ENCODE peak calls at places on chromosomes 3 and 15, in ten cellular contexts. T, E, Q, J, L, N, S, I, K and Y are unnamed samples. For H3K36me3, the result is how much of the 10 kb centered on the place peaks cover.

GRCh38 chr15:69648775-69649735 is 196.4 kb downstream of the RPLP1 start:
- DNase-seq in S (no peak), K (no peak), Q (no peak), T (no peak), E (no peak), L (no peak), J (no peak), I (no peak), N (no peak), Y (no peak)

GRCh38 chr3:61562810-61563613 is 1.6 kb downstream of the PTPRG start:
- DNase-seq in J (peak), T (peak), L (peak), S (peak), Q (no peak), E (peak), I (no peak), N (no peak), K (no peak), Y (no peak)

GRCh38 chr3:138336454-138336853 is 6.8 kb upstream of the NME9 start:
- DNase-seq in S (no peak), L (no peak), T (no peak), E (no peak), K (no peak), N (no peak), I (no peak), J (no peak), Q (no peak), Y (no peak)

GRCh38 chr3:1439395-1439794 is 346.6 kb downstream of the CNTN6 start:
- DNase-seq in L (no peak), K (peak), Q (no peak), T (no peak), S (peak), E (peak), I (peak), J (no peak), N (no peak), Y (peak)

GRCh38 chr3:45948881-45949280 is 5.6 kb downstream of the CXCR6 start:
- DNase-seq in T (no peak), Q (no peak), N (no peak), J (no peak), S (no peak), L (no peak), I (no peak), E (no peak), K (no peak), Y (no peak)

GRCh38 chr15:87672309-87672897 is 584.1 kb downstream of the NTRK3 start:
- DNase-seq in N (no peak), J (peak), E (peak), Q (peak), K (no peak), T (no peak), L (no peak), I (no peak), S (peak), Y (peak)

GRCh38 chr3:117103645-117104044 is 394.1 kb downstream of the TUSC7 start:
- DNase-seq in Q (no peak), N (no peak), K (no peak), T (no peak), L (no peak), E (no peak), J (no peak), I (no peak), S (no peak), Y (peak)

GRCh38 chr15:29278436-29279099 is 8.9 kb upstream of the NSMCE3 start:
- DNase-seq in E (no peak), L (no peak), N (no peak), K (no peak), J (peak), I (no peak), T (no peak), Q (no peak), S (no peak), Y (no peak)

GRCh38 chr3:43957553-43957952 is 266.8 kb downstream of the ABHD5 start:
- DNase-seq in N (no peak), L (no peak), T (no peak), K (no peak), Q (no peak), I (no peak), S (no peak), J (no peak), E (no peak), Y (no peak)

GRCh38 chr15:83850015-83850414 is 196.1 kb downstream of the ADAMTSL3 start:
- DNase-seq in T (no peak), I (no peak), E (no peak), N (no peak), J (no peak), K (no peak), L (no peak), S (peak), Q (no peak), Y (no peak)

GRCh38 chr3:194617827-194618226 is 15.4 kb downstream of the TMEM44 start:
- DNase-seq in Q (no peak), T (no peak), E (no peak), L (no peak), N (no peak), J (peak), I (no peak), K (peak), S (no peak), Y (no peak)

GRCh38 chr3:59980576-59980975 is 930.8 kb upstream of the CFAP20DC start:
- DNase-seq in K (no peak), N (no peak), Q (no peak), I (no peak), S (no peak), L (no peak), J (no peak), T (no peak), E (no peak), Y (no peak)

GRCh38 chr15:82044373-82045178 is 1.2 kb downstream of the MEX3B start:
- DNase-seq in E (peak), S (peak), T (peak), Q (peak), K (no peak), L (peak), I (no peak), N (peak), J (peak), Y (no peak)

GRCh38 chr3:81837071-81837593 is 75.7 kb upstream of the GBE1 start:
- DNase-seq in I (no peak), N (no peak), J (no peak), S (no peak), L (no peak), T (no peak), E (no peak), Q (no peak), K (no peak), Y (no peak)
- H3K4me3 ChIP-seq in I (no peak), N (no peak), J (no peak), S (no peak), L (no peak), T (no peak), E (no peak), Q (no peak), K (no peak), Y (no peak)

GRCh38 chr15:66523926-66524325 is 18.8 kb downstream of the ZWILCH start:
- DNase-seq in Q (no peak), I (no peak), E (no peak), L (no peak), J (no peak), T (no peak), N (no peak), K (no peak), S (no peak), Y (no peak)

DNA sequence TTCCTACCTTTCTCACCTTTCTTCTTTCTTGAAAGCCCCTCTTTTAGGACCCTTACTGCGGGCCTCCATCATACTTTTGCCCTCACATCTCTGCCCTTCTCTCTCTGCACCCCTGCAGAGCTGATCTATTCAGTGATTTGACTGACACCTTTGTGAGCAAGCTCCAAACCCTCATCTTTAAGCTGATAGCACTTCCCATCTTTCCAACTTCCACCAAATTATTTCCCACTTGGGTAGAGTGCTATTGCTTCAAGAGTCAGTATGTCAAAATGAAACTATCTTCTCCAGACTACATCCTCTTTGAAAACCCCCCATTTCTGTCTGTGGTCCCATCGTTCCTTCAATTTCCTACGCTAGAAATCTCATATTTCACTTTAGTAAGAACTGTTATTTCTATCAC is 19.7 kb downstream of the ZWILCH start:
- DNase-seq in Q (no peak), I (no peak), L (no peak), K (no peak), T (no peak), E (no peak), J (no peak), S (no peak), N (no peak), Y (no peak)
- H3K36me3 ChIP-seq in Q (under half), I (half or more), L (half or more), K (under half), T (under half), E (under half), J (under half), S (under half), N (under half), Y (under half)

DNA sequence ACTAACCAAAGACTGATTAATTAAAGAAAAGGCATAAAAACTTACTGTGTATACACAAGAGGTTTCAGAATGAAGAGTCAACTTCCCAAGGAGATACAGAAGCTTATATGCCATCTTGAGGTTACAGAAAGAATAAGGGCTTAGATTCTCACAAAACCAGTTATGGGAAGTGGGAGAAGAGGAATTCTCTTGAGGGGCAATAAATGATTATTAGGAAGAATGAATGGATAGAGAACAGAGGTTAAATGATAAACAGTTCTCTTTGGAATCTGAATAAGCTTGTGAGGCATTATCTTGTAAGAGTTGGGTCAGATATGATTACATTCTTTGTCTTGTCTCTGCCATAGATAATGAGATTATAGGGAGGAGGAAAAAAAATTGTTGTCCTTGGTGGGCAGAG is 126.7 kb upstream of the SPATA16 start:
- DNase-seq in T (no peak), N (no peak), I (no peak), S (no peak), Q (no peak), K (no peak), E (no peak), J (no peak), L (no peak), Y (no peak)
- H3K4me3 ChIP-seq in T (no peak), N (no peak), I (no peak), S (no peak), Q (no peak), K (no peak), E (no peak), J (no peak), L (no peak), Y (no peak)

DNA sequence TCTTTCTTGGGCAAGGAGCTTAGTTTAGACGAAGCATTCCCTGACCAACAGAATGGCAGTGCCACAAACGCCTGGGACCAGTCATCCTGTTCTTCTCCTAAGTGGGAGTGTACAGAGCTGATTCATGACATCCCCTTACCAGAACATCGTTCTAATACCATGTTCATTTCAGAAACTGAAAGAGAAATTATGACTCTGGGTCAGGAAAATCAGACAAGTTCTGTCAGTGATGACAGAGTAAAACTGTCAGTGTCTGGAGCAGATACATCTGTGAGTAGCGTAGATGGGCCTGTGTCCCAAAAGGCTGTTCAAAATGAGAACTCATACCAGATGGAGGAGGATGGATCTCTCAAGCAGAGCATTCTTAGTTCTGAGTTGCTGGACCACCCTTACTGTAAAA is 18.5 kb downstream of the SENP5 start:
- DNase-seq in L (no peak), I (no peak), S (no peak), K (no peak), T (no peak), J (no peak), E (no peak), Q (no peak), N (no peak), Y (no peak)
- H3K36me3 ChIP-seq in L (half or more), I (half or more), S (under half), K (under half), T (under half), J (under half), E (under half), Q (under half), N (under half), Y (under half)

GRCh38 chr3:11273945-11274344 is 1.7 kb downstream of the ATG7 start:
- DNase-seq in I (no peak), S (no peak), E (peak), N (no peak), L (no peak), J (no peak), Q (no peak), T (no peak), K (no peak), Y (no peak)
- H3K4me3 ChIP-seq in I (peak), S (no peak), E (no peak), N (no peak), L (no peak), J (no peak), Q (no peak), T (no peak), K (peak), Y (no peak)

DNA sequence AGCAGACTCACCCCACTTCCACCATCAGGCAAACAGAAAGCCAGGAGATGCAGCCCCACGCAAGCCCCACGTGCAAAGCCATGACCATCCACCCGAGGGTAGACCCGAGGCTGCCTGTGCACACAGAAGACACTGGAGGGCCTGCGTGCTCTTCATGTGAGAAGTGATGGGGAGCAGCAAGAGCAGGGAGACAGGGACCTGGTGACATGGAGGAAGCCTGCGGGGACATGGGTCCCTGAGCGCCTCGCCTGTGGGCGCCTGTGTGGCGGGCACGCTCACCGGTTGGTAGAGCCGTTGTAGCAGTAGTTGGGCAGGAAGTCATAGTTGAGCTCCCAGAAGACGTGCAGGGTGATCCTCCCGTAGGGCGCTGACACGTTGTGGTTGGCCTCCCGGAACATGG is 65.0 kb downstream of the NIPA2 start:
- DNase-seq in L (no peak), E (no peak), K (peak), Q (no peak), J (no peak), N (no peak), S (no peak), T (no peak), I (peak), Y (no peak)
- H3K36me3 ChIP-seq in L (half or more), E (under half), K (under half), Q (under half), J (under half), N (under half), S (under half), T (under half), I (under half), Y (under half)

GRCh38 chr3:155323063-155323666 is 29.7 kb upstream of the STRIT1 start:
- DNase-seq in I (peak), K (peak), Q (peak), L (no peak), T (no peak), S (peak), J (peak), N (no peak), E (peak), Y (peak)

GRCh38 chr3:155327430-155327829 is 33.9 kb upstream of the STRIT1 start:
- DNase-seq in L (no peak), J (no peak), N (no peak), K (no peak), S (no peak), Q (no peak), T (no peak), I (no peak), E (no peak), Y (no peak)

GRCh38 chr3:155326901-155327300 is 33.4 kb upstream of the STRIT1 start:
- DNase-seq in L (no peak), T (no peak), K (no peak), I (no peak), Q (no peak), J (no peak), N (no peak), S (no peak), E (no peak), Y (no peak)

GRCh38 chr3:155325263-155325835 is 31.9 kb upstream of the STRIT1 start:
- DNase-seq in T (no peak), I (no peak), S (no peak), J (no peak), E (no peak), K (no peak), Q (no peak), L (no peak), N (no peak), Y (peak)

GRCh38 chr3:155326249-155326648 is 32.8 kb upstream of the STRIT1 start:
- DNase-seq in L (no peak), Q (no peak), N (no peak), S (no peak), T (no peak), K (no peak), J (no peak), E (no peak), I (no peak), Y (no peak)
- H3K4me3 ChIP-seq in L (no peak), Q (no peak), N (no peak), S (no peak), T (no peak), K (no peak), J (no peak), E (no peak), I (no peak), Y (no peak)

DNA sequence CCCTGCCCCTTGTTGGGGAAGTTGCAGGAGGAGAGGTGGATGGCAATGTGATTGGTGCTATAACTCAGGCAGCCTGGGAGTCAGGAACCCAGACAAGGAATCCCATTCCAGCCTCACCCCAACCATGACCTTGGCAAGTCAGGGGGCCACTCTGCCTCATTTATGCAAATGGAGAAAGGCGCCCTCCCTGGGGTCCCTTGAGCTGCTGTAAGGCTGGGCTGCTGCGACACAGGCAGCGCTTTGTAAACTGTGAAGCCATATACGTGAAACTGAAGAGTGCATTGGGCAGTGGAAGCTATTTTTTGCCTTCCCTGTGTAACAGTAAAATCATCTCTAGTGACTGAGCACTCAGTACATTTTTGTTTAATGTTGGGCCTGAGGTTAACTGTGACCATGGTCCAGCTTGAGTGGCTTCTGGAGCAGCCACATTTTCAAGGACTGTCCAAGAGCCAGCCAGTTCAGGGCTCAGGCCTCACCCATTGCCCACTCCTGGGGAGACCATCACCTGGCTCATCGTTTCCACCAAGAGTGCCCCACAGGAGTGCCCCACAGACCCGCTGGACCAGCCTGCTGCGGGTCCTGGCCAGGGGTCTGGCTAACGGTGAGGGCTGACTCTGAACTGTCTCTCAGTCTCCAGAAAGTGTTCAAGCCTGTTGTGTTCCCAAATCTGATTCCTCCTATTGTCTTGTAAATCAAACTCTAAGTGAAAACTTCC is 27.9 kb downstream of the KIF7 start:
- DNase-seq in T (no peak), L (no peak), J (no peak), N (no peak), S (no peak), K (no peak), E (no peak), I (no peak), Q (no peak), Y (no peak)
- H3K36me3 ChIP-seq in T (under half), L (half or more), J (half or more), N (under half), S (half or more), K (half or more), E (under half), I (half or more), Q (half or more), Y (under half)

GRCh38 chr3:31959951-31960792 is 20.9 kb downstream of the OSBPL10 start:
- DNase-seq in J (peak), L (no peak), Q (no peak), E (no peak), T (no peak), N (no peak), I (peak), S (no peak), K (peak), Y (no peak)
- H3K4me3 ChIP-seq in J (no peak), L (peak), Q (no peak), E (no peak), T (peak), N (no peak), I (peak), S (no peak), K (peak), Y (no peak)

DNA sequence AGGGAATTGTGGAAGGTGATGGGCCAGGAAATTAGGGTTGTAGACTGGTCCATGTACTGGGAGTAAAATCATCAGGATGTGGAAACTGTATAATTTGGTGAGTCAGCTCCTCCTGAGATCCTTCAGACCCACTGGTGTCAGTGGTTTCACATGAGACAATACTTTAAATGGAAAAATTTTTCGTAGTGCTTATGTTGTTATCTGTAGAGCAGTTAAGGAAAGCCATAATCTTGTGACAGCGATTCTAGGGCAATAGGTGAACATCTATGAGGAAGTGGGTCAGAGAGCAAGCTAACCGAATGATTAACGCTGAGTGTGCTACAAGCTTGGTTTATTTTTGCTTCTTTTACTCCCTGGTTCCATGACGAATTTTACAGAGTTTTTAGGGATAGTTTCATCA is 200.6 kb downstream of the CADM2 start:
- DNase-seq in I (no peak), Q (no peak), N (no peak), K (no peak), S (no peak), T (no peak), L (no peak), J (no peak), E (no peak), Y (no peak)
- H3K36me3 ChIP-seq in I (under half), Q (under half), N (under half), K (under half), S (under half), T (under half), L (under half), J (under half), E (under half), Y (under half)